ENCODE peak calls at places on chromosome 17, in five cellular contexts. One of them, this sample, is unnamed.
A peak's percentile ranks its signal among the peaks of the same experiment; 100 is the strongest.

GRCh38 chr17:56756536-56756935 is 77.2 kb downstream of the C17orf67 start:
- DNase-seq in adrenal gland: no peak
- DNase-seq in heart right ventricle: no peak
- DNase-seq in body of pancreas: no peak
- DNase-seq in gastrocnemius medialis: no peak
- DNase-seq in this sample: no peak

GRCh38 chr17:14940946-14941280 is 324.2 kb downstream of the PMP22 start:
- DNase-seq in adrenal gland: no peak
- DNase-seq in body of pancreas: no peak
- DNase-seq in gastrocnemius medialis: no peak
- DNase-seq in heart right ventricle: no peak
- DNase-seq in this sample: no peak

GRCh38 chr17:66369830-66370229 is 67.4 kb downstream of the PRKCA start:
- DNase-seq in heart right ventricle: no peak
- DNase-seq in body of pancreas: no peak
- DNase-seq in gastrocnemius medialis: no peak
- DNase-seq in adrenal gland: no peak
- DNase-seq in this sample: no peak

GRCh38 chr17:68398731-68399637 is 58.3 kb downstream of the WIPI1 start:
- DNase-seq in gastrocnemius medialis: peak; percentile 63
- DNase-seq in adrenal gland: peak; percentile 50
- DNase-seq in heart right ventricle: peak; percentile 59
- DNase-seq in body of pancreas: peak; percentile 58
- DNase-seq in this sample: peak; percentile 55

GRCh38 chr17:62725791-62726249 is 82.3 kb downstream of the MARCHF10 start:
- DNase-seq in gastrocnemius medialis: no peak
- DNase-seq in heart right ventricle: no peak
- DNase-seq in body of pancreas: no peak
- DNase-seq in adrenal gland: no peak
- DNase-seq in this sample: no peak

GRCh38 chr17:1644493-1645206 is 882 bp downstream of the SCARF1 start:
- DNase-seq in adrenal gland: no peak
- DNase-seq in gastrocnemius medialis: no peak
- DNase-seq in heart right ventricle: peak; percentile 49
- DNase-seq in body of pancreas: no peak
- DNase-seq in this sample: no peak

GRCh38 chr17:49993423-49994037 is 1.5 kb downstream of the DLX3 start:
- DNase-seq in heart right ventricle: no peak
- DNase-seq in gastrocnemius medialis: no peak
- DNase-seq in body of pancreas: peak; percentile 49
- DNase-seq in adrenal gland: no peak
- DNase-seq in this sample: no peak

GRCh38 chr17:71809537-71809936 is 311.3 kb upstream of the SOX9 start:
- DNase-seq in body of pancreas: no peak
- DNase-seq in gastrocnemius medialis: no peak
- DNase-seq in heart right ventricle: no peak
- DNase-seq in adrenal gland: no peak
- DNase-seq in this sample: no peak

GRCh38 chr17:55735784-55736405 is 13.2 kb upstream of the TMEM100 start:
- DNase-seq in heart right ventricle: peak; percentile 54
- DNase-seq in body of pancreas: peak; percentile 21
- DNase-seq in gastrocnemius medialis: no peak
- DNase-seq in adrenal gland: peak; percentile 49
- DNase-seq in this sample: no peak

GRCh38 chr17:1905190-1905919 is 75.5 kb downstream of the RPA1 start:
- DNase-seq in gastrocnemius medialis: no peak
- DNase-seq in adrenal gland: no peak
- DNase-seq in body of pancreas: no peak
- DNase-seq in heart right ventricle: no peak
- DNase-seq in this sample: no peak

GRCh38 chr17:79051306-79051705 is 23.3 kb upstream of the ENGASE start:
- DNase-seq in gastrocnemius medialis: no peak
- DNase-seq in adrenal gland: no peak
- DNase-seq in heart right ventricle: no peak
- DNase-seq in body of pancreas: no peak
- DNase-seq in this sample: no peak

GRCh38 chr17:11644265-11645212 is 46.3 kb downstream of the DNAH9 start:
- DNase-seq in gastrocnemius medialis: peak; percentile 29
- DNase-seq in body of pancreas: peak; percentile 89
- DNase-seq in heart right ventricle: peak; percentile 77
- DNase-seq in adrenal gland: peak; percentile 75
- DNase-seq in this sample: peak; percentile 37

GRCh38 chr17:21072623-21073278 is 29.9 kb upstream of the USP22 start:
- DNase-seq in adrenal gland: no peak
- DNase-seq in gastrocnemius medialis: no peak
- DNase-seq in heart right ventricle: no peak
- DNase-seq in body of pancreas: no peak
- DNase-seq in this sample: no peak

GRCh38 chr17:83035722-83036121 is 43.7 kb upstream of the METRNL start:
- DNase-seq in gastrocnemius medialis: no peak
- DNase-seq in body of pancreas: no peak
- DNase-seq in adrenal gland: no peak
- DNase-seq in heart right ventricle: no peak
- DNase-seq in this sample: no peak

GRCh38 chr17:7587831-7588230 is 2.1 kb downstream of the SOX15 start:
- DNase-seq in heart right ventricle: no peak
- DNase-seq in body of pancreas: no peak
- DNase-seq in adrenal gland: no peak
- DNase-seq in gastrocnemius medialis: no peak
- DNase-seq in this sample: no peak

GRCh38 chr17:50853781-50854180 is 12.4 kb downstream of the TOB1 start:
- DNase-seq in body of pancreas: no peak
- DNase-seq in gastrocnemius medialis: no peak
- DNase-seq in heart right ventricle: no peak
- DNase-seq in adrenal gland: no peak
- DNase-seq in this sample: no peak

GRCh38 chr17:66965801-66966528 is 1.5 kb downstream of the CACNG4 start:
- DNase-seq in heart right ventricle: no peak
- DNase-seq in gastrocnemius medialis: no peak
- DNase-seq in body of pancreas: no peak
- DNase-seq in adrenal gland: no peak
- DNase-seq in this sample: no peak

GRCh38 chr17:72380737-72381136 is 259.9 kb downstream of the SOX9 start:
- DNase-seq in body of pancreas: no peak
- DNase-seq in adrenal gland: no peak
- DNase-seq in gastrocnemius medialis: no peak
- DNase-seq in heart right ventricle: no peak
- DNase-seq in this sample: no peak

GRCh38 chr17:66448008-66448644 is 145.7 kb downstream of the PRKCA start:
- DNase-seq in adrenal gland: no peak
- DNase-seq in body of pancreas: no peak
- DNase-seq in gastrocnemius medialis: no peak
- DNase-seq in heart right ventricle: no peak
- DNase-seq in this sample: no peak

GRCh38 chr17:7839890-7840260 is 5.9 kb downstream of the KDM6B start:
- DNase-seq in gastrocnemius medialis: peak; percentile 10
- DNase-seq in heart right ventricle: no peak
- DNase-seq in body of pancreas: no peak
- DNase-seq in adrenal gland: no peak
- DNase-seq in this sample: no peak

GRCh38 chr17:82780195-82780594 is 28.3 kb downstream of the TBCD start:
- DNase-seq in body of pancreas: no peak
- DNase-seq in heart right ventricle: no peak
- DNase-seq in adrenal gland: no peak
- DNase-seq in gastrocnemius medialis: no peak
- DNase-seq in this sample: no peak

GRCh38 chr17:49551221-49552069 is 24.2 kb upstream of the NXPH3 start:
- DNase-seq in heart right ventricle: no peak
- DNase-seq in adrenal gland: no peak
- DNase-seq in body of pancreas: no peak
- DNase-seq in gastrocnemius medialis: no peak
- DNase-seq in this sample: no peak

GRCh38 chr17:12395733-12396354 is 269.8 kb upstream of the MYOCD start:
- DNase-seq in body of pancreas: no peak
- DNase-seq in heart right ventricle: no peak
- DNase-seq in gastrocnemius medialis: no peak
- DNase-seq in adrenal gland: peak; percentile 22
- DNase-seq in this sample: no peak

DNA sequence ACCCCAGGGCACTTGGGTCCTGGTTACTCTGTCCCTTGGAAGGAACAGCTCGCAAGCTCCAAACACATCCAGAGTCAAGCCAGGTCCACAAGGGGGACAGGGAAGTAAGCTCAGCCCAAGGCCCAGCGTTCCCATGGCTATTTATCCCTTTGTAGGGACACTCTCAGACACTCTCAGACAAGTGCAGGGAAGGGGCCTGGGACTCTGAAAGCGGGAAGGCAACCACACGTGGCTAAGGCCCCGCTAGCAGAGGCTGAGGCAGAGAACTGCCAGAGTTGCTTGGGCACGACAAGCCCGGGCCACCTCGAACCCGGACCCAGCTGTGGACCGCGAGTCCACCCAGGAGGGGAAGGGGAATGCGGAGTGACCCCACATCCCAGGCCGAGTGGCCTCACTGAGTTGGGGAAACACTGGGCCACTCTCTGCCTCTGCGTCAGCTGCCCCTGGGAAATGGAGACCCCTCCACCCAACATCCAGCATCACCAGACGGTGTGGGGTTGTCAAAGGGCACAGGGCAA is 10.2 kb downstream of the NPTX1 start:
- DNase-seq in adrenal gland: no peak
- DNase-seq in heart right ventricle: no peak
- DNase-seq in gastrocnemius medialis: no peak
- DNase-seq in body of pancreas: no peak
- DNase-seq in this sample: no peak
- H3K4me1 ChIP-seq in adrenal gland: no peaks in the 10 kb centered on the region
- H3K4me1 ChIP-seq in heart right ventricle: no peaks in the 10 kb centered on the region
- H3K4me1 ChIP-seq in gastrocnemius medialis: peaks cover 2% of the 10 kb centered on the region
- H3K4me1 ChIP-seq in body of pancreas: no peaks in the 10 kb centered on the region
- H3K4me1 ChIP-seq in this sample: no peaks in the 10 kb centered on the region

DNA sequence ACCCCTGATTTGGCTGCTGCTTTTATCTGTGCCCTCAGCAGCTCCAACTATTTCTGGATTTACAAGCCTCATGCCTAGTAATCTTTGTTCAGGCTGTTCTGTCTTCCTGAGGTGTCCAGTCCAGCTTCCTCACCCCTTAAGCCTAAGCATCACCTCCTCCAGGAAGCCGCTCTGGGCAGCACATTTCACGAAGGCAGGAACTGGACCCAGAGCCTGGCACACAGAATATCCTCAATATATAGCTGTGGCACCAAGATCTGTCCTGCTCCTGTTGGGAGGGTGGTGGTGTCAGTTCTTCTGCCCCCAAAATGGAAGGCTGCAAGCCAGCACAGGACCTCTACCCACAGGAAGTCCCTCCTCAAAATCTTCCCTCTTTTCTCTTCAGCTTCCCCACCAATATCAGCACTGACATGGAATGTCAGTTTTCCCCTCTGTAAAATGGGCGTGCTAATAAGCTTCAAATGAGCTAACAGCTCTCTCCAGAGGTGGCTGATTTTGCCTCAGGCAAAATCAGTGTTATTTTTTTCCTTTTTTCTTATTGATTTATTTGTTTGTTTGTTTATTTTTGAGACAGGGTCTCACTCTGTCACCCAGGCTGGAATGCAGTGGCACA is 6.9 kb upstream of the NEUROD2 start:
- DNase-seq in gastrocnemius medialis: no peak
- DNase-seq in adrenal gland: no peak
- DNase-seq in body of pancreas: no peak
- DNase-seq in heart right ventricle: no peak
- DNase-seq in this sample: no peak
- H3K27me3 ChIP-seq in gastrocnemius medialis: peaks cover 11% of the 10 kb centered on the region
- H3K27me3 ChIP-seq in adrenal gland: no peaks in the 10 kb centered on the region
- H3K27me3 ChIP-seq in body of pancreas: no peaks in the 10 kb centered on the region
- H3K27me3 ChIP-seq in heart right ventricle: no peaks in the 10 kb centered on the region
- H3K27me3 ChIP-seq in this sample: no peaks in the 10 kb centered on the region

DNA sequence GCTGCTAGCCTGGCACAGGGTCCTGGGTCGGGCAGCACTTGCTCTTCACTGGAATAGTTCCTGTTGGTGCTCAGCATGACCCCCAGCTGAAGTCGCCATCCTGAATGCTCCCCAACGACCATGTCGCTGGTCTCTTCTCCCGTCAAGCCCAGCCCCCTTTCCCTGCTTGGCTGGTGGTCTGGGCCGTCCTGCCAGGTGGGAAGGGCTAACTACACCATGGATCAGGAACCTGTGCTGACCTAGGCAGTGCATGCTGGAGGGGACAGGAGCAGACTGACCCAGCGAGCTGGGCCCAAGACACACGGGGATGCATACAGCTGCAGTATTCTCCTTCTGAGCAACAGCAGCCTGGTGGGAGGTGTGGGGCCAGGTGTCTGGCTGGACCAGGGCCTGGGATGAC is 9.2 kb upstream of the SREBF1 start:
- DNase-seq in gastrocnemius medialis: no peak
- DNase-seq in body of pancreas: no peak
- DNase-seq in adrenal gland: no peak
- DNase-seq in heart right ventricle: no peak
- DNase-seq in this sample: no peak
- H3K27ac ChIP-seq in gastrocnemius medialis: no peak overlapping the region
- H3K27ac ChIP-seq in body of pancreas: no peak overlapping the region
- H3K27ac ChIP-seq in adrenal gland: no peak overlapping the region
- H3K27ac ChIP-seq in heart right ventricle: no peak overlapping the region
- H3K27ac ChIP-seq in this sample: no peak overlapping the region

DNA sequence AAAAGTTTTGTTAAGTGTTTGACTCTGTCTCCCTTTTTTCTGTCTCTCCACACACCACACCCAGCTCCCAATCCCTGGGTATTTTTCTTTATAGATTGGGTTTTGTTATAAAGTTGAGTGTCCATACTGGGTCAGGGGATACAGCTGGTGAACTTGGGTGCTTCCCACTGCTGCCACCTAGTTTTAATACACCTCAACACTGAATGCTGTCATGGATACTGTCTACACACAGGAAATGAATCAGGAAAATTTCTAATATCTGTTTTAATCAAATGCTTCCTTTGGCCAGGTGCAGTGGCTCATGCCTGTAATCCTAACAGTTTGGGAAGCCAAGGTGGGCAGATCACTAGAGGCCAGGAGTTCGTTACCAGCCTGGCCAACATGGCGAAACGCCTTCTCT is 5.3 kb upstream of the TAOK1 start:
- DNase-seq in adrenal gland: no peak
- DNase-seq in heart right ventricle: no peak
- DNase-seq in body of pancreas: no peak
- DNase-seq in gastrocnemius medialis: no peak
- DNase-seq in this sample: no peak
- H3K4me1 ChIP-seq in adrenal gland: no peaks in the 10 kb centered on the region
- H3K4me1 ChIP-seq in heart right ventricle: peaks cover 8% of the 10 kb centered on the region
- H3K4me1 ChIP-seq in body of pancreas: no peaks in the 10 kb centered on the region
- H3K4me1 ChIP-seq in gastrocnemius medialis: peaks cover 8% of the 10 kb centered on the region
- H3K4me1 ChIP-seq in this sample: peaks cover 4% of the 10 kb centered on the region

DNA sequence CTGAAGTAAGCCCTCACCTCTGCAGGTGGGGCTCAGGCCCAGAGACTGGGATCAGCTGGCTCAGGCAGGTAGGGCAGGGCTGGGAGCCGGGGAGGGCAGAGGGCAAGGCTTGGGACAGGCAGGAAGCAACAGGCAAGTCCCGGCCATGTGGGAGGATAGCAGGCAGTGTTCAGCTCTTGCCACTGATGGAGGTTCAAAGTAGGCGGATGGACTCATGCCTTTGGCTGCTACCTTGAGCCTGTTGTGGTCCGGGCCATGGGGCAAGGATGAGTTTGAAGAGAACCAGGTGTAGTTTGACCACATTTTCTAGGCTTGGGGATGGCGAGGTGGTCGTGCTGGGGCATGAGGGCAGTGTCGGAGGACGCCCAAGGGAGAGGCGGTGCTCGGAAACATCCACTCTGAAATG is 2.7 kb downstream of the PRCD start:
- DNase-seq in gastrocnemius medialis: no peak
- DNase-seq in adrenal gland: no peak
- DNase-seq in heart right ventricle: no peak
- DNase-seq in body of pancreas: no peak
- DNase-seq in this sample: no peak
- H3K27me3 ChIP-seq in gastrocnemius medialis: peaks cover 8% of the 10 kb centered on the region
- H3K27me3 ChIP-seq in adrenal gland: peaks cover 5% of the 10 kb centered on the region
- H3K27me3 ChIP-seq in heart right ventricle: no peaks in the 10 kb centered on the region
- H3K27me3 ChIP-seq in body of pancreas: peaks cover 10% of the 10 kb centered on the region
- H3K27me3 ChIP-seq in this sample: peaks cover 64% of the 10 kb centered on the region